ENCODE peak calls at places on chromosomes 5 and 9, in nine cellular contexts. Y, R, C, T, N, M, Q, H and S are unnamed samples.

GRCh38 chr9:89923961-89924504 is 319.2 kb downstream of the GADD45G start:
- DNase-seq in Y (no peak), R (no peak), C (no peak), T (no peak), N (peak; percentile 76), M (no peak), Q (no peak), H (no peak), S (peak; percentile 43)

GRCh38 chr5:140881889-140882590 is at the start of gene PCDHA13:
- DNase-seq in Y (no peak), R (no peak), C (no peak), T (no peak), N (no peak), M (no peak), Q (no peak), H (no peak), S (peak; percentile 47)

GRCh38 chr5:154713615-154714125 is 41.5 kb upstream of the LARP1 start:
- DNase-seq in Y (no peak), R (no peak), C (peak; percentile 39), T (no peak), N (no peak), M (no peak), Q (no peak), H (no peak), S (no peak)

GRCh38 chr5:123875444-123876264 is 363.7 kb downstream of the CSNK1G3 start:
- DNase-seq in Y (no peak), R (no peak), C (no peak), T (no peak), N (no peak), M (no peak), Q (peak; percentile 26), H (no peak), S (peak; percentile 74)

GRCh38 chr5:176769911-176770310 is 40.4 kb upstream of the UNC5A start:
- DNase-seq in Y (no peak), R (peak; percentile 22), C (no peak), T (no peak), N (no peak), M (no peak), Q (no peak), H (no peak), S (peak; percentile 16)

GRCh38 chr9:94212091-94212490 is 47.0 kb upstream of the ZNF169 start:
- DNase-seq in Y (no peak), R (no peak), C (peak; percentile 9), T (no peak), N (no peak), M (no peak), Q (no peak), H (no peak), S (no peak)

GRCh38 chr5:170523129-170523497 is 19.3 kb downstream of the KCNIP1 start:
- DNase-seq in Y (no peak), R (no peak), C (no peak), T (no peak), N (no peak), M (no peak), Q (no peak), H (no peak), S (no peak)

GRCh38 chr5:110038297-110038997 is 348.7 kb downstream of the MAN2A1 start:
- DNase-seq in Y (no peak), R (no peak), C (no peak), T (no peak), N (no peak), M (no peak), Q (no peak), H (peak; percentile 20), S (no peak)

GRCh38 chr9:76401580-76402354 is 7.5 kb upstream of the RFK start:
- DNase-seq in Y (peak; percentile 35), R (no peak), C (peak; percentile 80), T (no peak), N (no peak), M (no peak), Q (no peak), H (no peak), S (no peak)

GRCh38 chr5:66012271-66012670 is 85.9 kb downstream of the ERBIN start:
- DNase-seq in Y (no peak), R (no peak), C (no peak), T (no peak), N (no peak), M (no peak), Q (no peak), H (no peak), S (no peak)

GRCh38 chr5:58354827-58355226 is 105.1 kb downstream of the PLK2 start:
- DNase-seq in Y (no peak), R (no peak), C (no peak), T (no peak), N (no peak), M (no peak), Q (no peak), H (no peak), S (no peak)

GRCh38 chr5:141192110-141192725 is at the start of gene PCDHB10:
- DNase-seq in Y (peak; percentile 79), R (no peak), C (peak; percentile 30), T (no peak), N (no peak), M (no peak), Q (peak; percentile 17), H (no peak), S (peak; percentile 66)

GRCh38 chr5:1510631-1511030 is 13.1 kb downstream of the LPCAT1 start:
- DNase-seq in Y (no peak), R (peak; percentile 43), C (no peak), T (no peak), N (no peak), M (no peak), Q (no peak), H (no peak), S (no peak)

GRCh38 chr5:62206150-62206829 is 99.7 kb upstream of the KIF2A start:
- DNase-seq in Y (peak; percentile 9), R (no peak), C (peak; percentile 19), T (no peak), N (no peak), M (no peak), Q (peak; percentile 45), H (no peak), S (peak; percentile 59)

GRCh38 chr5:179192185-179192890 is 132.2 kb downstream of the ZNF354C start:
- DNase-seq in Y (no peak), R (no peak), C (no peak), T (no peak), N (no peak), M (no peak), Q (no peak), H (no peak), S (no peak)